ENCODE peak calls at places on chromosomes 11 and 22, in nine cellular contexts. N is naive thymus-derived CD4-positive, alpha-beta T cell; T is CD8-positive, alpha-beta T cell; Z is breast epithelium; C is PC-3; Y is Caco-2; D is ovary; W is heart right ventricle; E is SJSA1. A is an unnamed sample.
A peak's percentile ranks its signal among the peaks of the same experiment; 100 is the strongest.

GRCh38 chr11:17528181-17528691 is 16.0 kb downstream of the USH1C start:
- DNase-seq in N (peak; percentile 49), T (no peak), Z (no peak), C (peak; percentile 65), Y (no peak), D (peak; percentile 44), W (peak; percentile 49), E (no peak), A (peak; percentile 70)

GRCh38 chr11:118914178-118914918 is 11.4 kb downstream of the BCL9L start:
- DNase-seq in N (no peak), T (peak; percentile 77), Z (peak; percentile 81), C (peak; percentile 75), Y (peak; percentile 50), D (no peak), W (no peak), E (no peak), A (peak; percentile 44)

GRCh38 chr22:48949375-48950149 is 878.1 kb downstream of the BRD1 start:
- DNase-seq in N (no peak), T (no peak), Z (no peak), C (no peak), Y (no peak), D (no peak), W (no peak), E (peak; percentile 32), A (no peak)

GRCh38 chr11:9972917-9973504 is 309.1 kb downstream of the SWAP70 start:
- DNase-seq in N (no peak), T (no peak), Z (no peak), C (peak; percentile 72), Y (no peak), D (peak; percentile 29), W (no peak), E (no peak), A (no peak)

GRCh38 chr22:37427711-37428635 is 694 bp upstream of the ELFN2 start:
- DNase-seq in N (no peak), T (no peak), Z (no peak), C (no peak), Y (no peak), D (no peak), W (no peak), E (no peak), A (no peak)

GRCh38 chr22:47030881-47031627 is 268.6 kb downstream of the TBC1D22A start:
- DNase-seq in N (no peak), T (no peak), Z (no peak), C (peak; percentile 8), Y (no peak), D (no peak), W (no peak), E (peak; percentile 69), A (no peak)

GRCh38 chr11:111814567-111814966 is 48.4 kb upstream of the PPP2R1B start:
- DNase-seq in N (no peak), T (no peak), Z (no peak), C (no peak), Y (no peak), D (no peak), W (no peak), E (no peak), A (no peak)

GRCh38 chr11:114033572-114033971 is 25.9 kb upstream of the ZBTB16 start:
- DNase-seq in N (no peak), T (no peak), Z (no peak), C (no peak), Y (no peak), D (no peak), W (no peak), E (no peak), A (no peak)

GRCh38 chr11:6332066-6332465 is 11.8 kb upstream of the CAVIN3 start:
- DNase-seq in N (no peak), T (no peak), Z (no peak), C (no peak), Y (no peak), D (no peak), W (no peak), E (no peak), A (no peak)
- H3K4me1 ChIP-seq in N (no peaks in the 10 kb centered on the region), T (no peaks in the 10 kb centered on the region), Z (no peaks in the 10 kb centered on the region), C (no peaks in the 10 kb centered on the region), Y (no peaks in the 10 kb centered on the region), D (no peaks in the 10 kb centered on the region), W (peaks cover 11% of the 10 kb centered on the region), E (no peaks in the 10 kb centered on the region), A (no peaks in the 10 kb centered on the region)

GRCh38 chr11:79198898-79199250 is 242.0 kb downstream of the TENM4 start:
- DNase-seq in N (no peak), T (no peak), Z (no peak), C (peak; percentile 48), Y (no peak), D (peak; percentile 36), W (no peak), E (no peak), A (peak; percentile 40)

GRCh38 chr11:79198203-79198897 is 242.5 kb downstream of the TENM4 start:
- DNase-seq in N (no peak), T (no peak), Z (no peak), C (no peak), Y (no peak), D (no peak), W (peak; percentile 16), E (no peak), A (no peak)

GRCh38 chr11:79200398-79201070 is 240.3 kb downstream of the TENM4 start:
- DNase-seq in N (no peak), T (no peak), Z (no peak), C (no peak), Y (no peak), D (no peak), W (no peak), E (no peak), A (no peak)

GRCh38 chr11:79201637-79202347 is 239.0 kb downstream of the TENM4 start:
- DNase-seq in N (no peak), T (no peak), Z (no peak), C (peak; percentile 13), Y (no peak), D (no peak), W (no peak), E (no peak), A (no peak)

GRCh38 chr11:79199729-79200354 is 241.0 kb downstream of the TENM4 start:
- DNase-seq in N (no peak), T (no peak), Z (no peak), C (no peak), Y (no peak), D (no peak), W (no peak), E (no peak), A (no peak)
- H3K4me3 ChIP-seq in N (no peak overlapping the region), T (no peak overlapping the region), Z (no peak overlapping the region), C (no peak overlapping the region), Y (no peak overlapping the region), D (no peak overlapping the region), W (no peak overlapping the region), E (no peak overlapping the region), A (no peak overlapping the region)

DNA sequence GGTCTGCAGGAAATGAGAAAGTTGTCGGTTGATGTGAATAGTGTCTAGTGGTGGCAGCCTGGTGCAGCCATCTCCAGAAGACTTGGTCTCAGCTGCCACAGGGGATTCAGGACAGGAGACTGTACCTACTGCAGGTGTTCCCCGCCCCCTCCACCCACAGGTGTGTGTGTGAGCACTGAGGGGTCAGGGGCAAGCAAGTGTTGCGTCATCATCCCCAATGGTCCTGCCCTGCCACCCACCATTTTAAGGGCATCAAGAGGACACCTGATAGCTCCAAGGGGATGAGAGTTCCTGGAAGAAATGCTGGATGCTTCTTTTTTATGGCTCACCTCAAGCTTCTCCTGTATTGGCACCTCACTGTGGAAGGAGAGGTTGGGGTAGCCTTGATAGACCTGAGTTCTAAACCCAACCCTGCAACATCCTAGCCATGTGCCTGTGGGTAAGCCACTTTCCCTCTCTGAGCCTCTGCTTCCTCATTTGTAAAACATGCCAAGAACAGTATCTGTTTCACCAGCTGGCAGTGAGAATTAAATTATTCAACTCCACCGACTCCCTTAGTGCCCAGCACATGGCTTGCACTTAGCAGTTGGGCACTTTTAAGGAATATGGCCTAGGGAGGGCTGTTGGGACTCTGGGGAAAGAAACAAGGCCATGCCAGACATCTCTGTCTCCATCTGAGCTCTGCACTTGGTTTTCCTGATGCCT is 6.1 kb downstream of the C11orf91 start:
- DNase-seq in N (no peak), T (no peak), Z (no peak), C (no peak), Y (no peak), D (no peak), W (no peak), E (no peak), A (no peak)
- H3K4me1 ChIP-seq in N (no peaks in the 10 kb centered on the region), T (no peaks in the 10 kb centered on the region), Z (peaks cover 15% of the 10 kb centered on the region), C (peaks cover 50% of the 10 kb centered on the region), Y (peaks cover 15% of the 10 kb centered on the region), D (peaks cover 21% of the 10 kb centered on the region), W (peaks cover 44% of the 10 kb centered on the region), E (peaks cover 50% of the 10 kb centered on the region), A (peaks cover 5% of the 10 kb centered on the region)

GRCh38 chr11:35403765-35404396 is 15.5 kb downstream of the SLC1A2 start:
- DNase-seq in N (no peak), T (no peak), Z (no peak), C (no peak), Y (no peak), D (no peak), W (no peak), E (no peak), A (no peak)
- H3K4me3 ChIP-seq in N (no peak overlapping the region), T (no peak overlapping the region), Z (no peak overlapping the region), C (no peak overlapping the region), Y (no peak overlapping the region), D (no peak overlapping the region), W (no peak overlapping the region), E (no peak overlapping the region), A (no peak overlapping the region)

DNA sequence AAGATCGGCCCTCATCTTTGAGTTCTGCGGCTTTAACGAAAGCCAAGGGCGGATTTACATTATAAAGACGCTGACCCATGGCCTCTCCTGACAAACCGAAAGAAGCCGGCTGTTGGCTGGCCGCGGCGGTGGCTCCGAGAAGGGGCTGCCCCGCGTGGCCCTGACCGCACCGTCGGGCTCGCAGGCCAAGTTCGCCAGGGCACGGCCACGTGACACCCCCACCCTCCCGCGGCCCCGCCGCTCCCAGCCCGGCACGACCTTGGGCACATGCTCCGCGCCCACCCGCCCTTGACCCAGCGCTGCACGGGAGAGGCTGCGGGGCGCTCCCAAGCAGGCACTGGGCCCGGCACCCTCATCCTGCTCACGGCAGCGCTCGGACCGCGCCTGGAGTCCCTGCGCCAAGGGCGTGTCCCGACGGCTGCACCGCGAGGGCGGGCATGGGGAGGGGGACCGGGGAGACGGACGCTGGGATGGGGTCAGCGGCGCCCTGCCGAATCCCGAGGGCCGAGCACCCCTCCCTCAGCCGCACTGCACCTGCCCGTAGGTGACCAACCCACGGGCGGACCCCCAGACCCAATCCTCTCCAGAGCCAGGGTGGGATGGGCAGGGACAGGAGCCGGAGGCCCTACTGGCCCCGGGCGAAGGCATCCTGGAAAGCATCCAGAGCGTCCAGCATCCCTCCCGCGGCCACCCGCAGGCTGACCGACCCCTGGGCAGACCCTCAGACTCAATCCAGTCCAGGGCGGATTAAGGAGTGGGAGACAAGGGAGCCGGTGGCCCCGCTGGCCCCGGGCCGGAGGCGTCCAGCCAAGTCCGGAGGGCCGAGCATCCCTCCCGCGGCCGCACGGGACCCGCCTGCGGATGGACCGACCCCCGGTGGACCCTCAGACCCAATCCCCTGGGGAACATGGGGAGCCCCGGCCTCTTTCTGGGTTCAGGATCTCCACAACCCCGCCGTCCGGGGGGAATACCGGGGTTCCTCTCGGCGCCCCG is 759 bp downstream of the CPT1A start:
- DNase-seq in N (peak; percentile 51), T (no peak), Z (peak; percentile 28), C (peak; percentile 59), Y (no peak), D (peak; percentile 67), W (peak; percentile 68), E (no peak), A (peak; percentile 82)
- H3K4me1 ChIP-seq in N (peaks cover 41% of the 10 kb centered on the region), T (peaks cover 54% of the 10 kb centered on the region), Z (no peaks in the 10 kb centered on the region), C (peaks cover 39% of the 10 kb centered on the region), Y (peaks cover 42% of the 10 kb centered on the region), D (peaks cover 19% of the 10 kb centered on the region), W (peaks cover 63% of the 10 kb centered on the region), E (peaks cover 42% of the 10 kb centered on the region), A (peaks cover 57% of the 10 kb centered on the region)

GRCh38 chr22:25389541-25389919 is 170.1 kb downstream of the CRYBB2 start:
- DNase-seq in N (no peak), T (no peak), Z (no peak), C (no peak), Y (no peak), D (no peak), W (no peak), E (no peak), A (no peak)
- H3K4me3 ChIP-seq in N (no peak overlapping the region), T (no peak overlapping the region), Z (no peak overlapping the region), C (no peak overlapping the region), Y (no peak overlapping the region), D (no peak overlapping the region), W (no peak overlapping the region), E (no peak overlapping the region), A (no peak overlapping the region)

A was measured in adrenal gland.